ENCODE peak calls at places on chromosomes 1 and 21, in six cellular contexts. E, C, B, Z, V and I are unnamed samples.

GRCh38 chr1:155706101-155706619 is 17.3 kb downstream of the DAP3 start:
- DNase-seq in Z (no peak), E (no peak), V (peak), C (peak), B (peak), I (no peak)

GRCh38 chr1:34910425-34910824 is 19.0 kb downstream of the DLGAP3 start:
- DNase-seq in E (no peak), C (no peak), V (no peak), Z (no peak), B (no peak), I (no peak)

GRCh38 chr1:35927472-35927871 is 3.4 kb upstream of the AGO3 start:
- DNase-seq in Z (no peak), C (no peak), E (no peak), B (no peak), V (no peak), I (no peak)

GRCh38 chr1:23902611-23903278 is 10.4 kb downstream of the CNR2 start:
- DNase-seq in Z (no peak), B (no peak), C (no peak), E (no peak), V (no peak), I (no peak)

GRCh38 chr1:206608108-206608698 is 4.1 kb downstream of the EIF2D start:
- DNase-seq in C (peak), B (peak), V (peak), E (peak), Z (no peak), I (peak)

GRCh38 chr1:183470961-183471747 is 1.1 kb upstream of the SMG7 start:
- DNase-seq in V (peak), B (peak), Z (peak), C (peak), E (peak), I (peak)

GRCh38 chr1:201108614-201109013 is 3.6 kb downstream of the CACNA1S start:
- DNase-seq in Z (no peak), V (no peak), B (no peak), E (peak), C (no peak), I (no peak)

GRCh38 chr21:45551316-45551715 is 9.1 kb upstream of the SLC19A1 start:
- DNase-seq in E (no peak), C (peak), B (peak), V (peak), Z (no peak), I (no peak)

GRCh38 chr1:207027221-207027777 is 5.3 kb downstream of the C1orf116 start:
- DNase-seq in V (no peak), Z (no peak), C (peak), E (no peak), B (no peak), I (no peak)

GRCh38 chr21:41932191-41932575 is 21.6 kb downstream of the C2CD2 start:
- DNase-seq in V (peak), B (peak), Z (no peak), C (peak), E (no peak), I (no peak)

GRCh38 chr1:45304311-45305081 is 22.2 kb upstream of the HPDL start:
- DNase-seq in C (peak), Z (peak), B (no peak), E (no peak), V (peak), I (peak)

GRCh38 chr1:39407889-39408640 is 83.4 kb upstream of the BMP8A start:
- DNase-seq in E (no peak), V (peak), B (no peak), Z (no peak), C (no peak), I (no peak)

GRCh38 chr1:3105167-3105863 is 36.3 kb downstream of the PRDM16 start:
- DNase-seq in C (no peak), E (no peak), V (no peak), B (no peak), Z (peak), I (no peak)

GRCh38 chr1:44941424-44942324 is 44.7 kb downstream of the EIF2B3 start:
- DNase-seq in V (no peak), Z (no peak), C (no peak), E (no peak), B (no peak), I (peak)

GRCh38 chr1:154344977-154345837 is 19.9 kb downstream of the ATP8B2 start:
- DNase-seq in E (no peak), C (peak), Z (no peak), V (no peak), B (peak), I (peak)

GRCh38 chr1:15485534-15486091 is 9.7 kb downstream of the CELA2B start:
- DNase-seq in V (no peak), Z (no peak), E (no peak), B (no peak), C (no peak), I (no peak)

GRCh38 chr1:203040518-203041275 is 14.4 kb downstream of the PPFIA4 start:
- DNase-seq in V (no peak), B (no peak), C (no peak), E (no peak), Z (no peak), I (no peak)

GRCh38 chr1:18670267-18670910 is 39.7 kb downstream of the PAX7 start:
- DNase-seq in V (no peak), Z (no peak), B (no peak), E (no peak), C (no peak), I (no peak)

GRCh38 chr1:197467881-197468280 is 199.8 kb downstream of the CRB1 start:
- DNase-seq in B (peak), C (peak), Z (no peak), E (no peak), V (no peak), I (no peak)

GRCh38 chr1:181318858-181319235 is 164.5 kb upstream of the CACNA1E start:
- DNase-seq in C (peak), Z (no peak), V (no peak), E (no peak), B (peak), I (no peak)

GRCh38 chr1:231139125-231139649 is 22.7 kb upstream of the TRIM67 start:
- DNase-seq in C (peak), Z (no peak), E (no peak), V (peak), B (peak), I (no peak)

GRCh38 chr1:7679873-7680790 is 91.0 kb upstream of the VAMP3 start:
- DNase-seq in V (peak), E (peak), C (peak), Z (peak), B (peak), I (no peak)

GRCh38 chr1:36771222-36771621 is 263.1 kb downstream of the GRIK3 start:
- DNase-seq in V (no peak), E (peak), C (no peak), B (no peak), Z (no peak), I (no peak)

GRCh38 chr1:28115267-28115666 is 26.9 kb upstream of the EYA3 start:
- DNase-seq in C (no peak), Z (no peak), B (no peak), V (no peak), E (no peak), I (no peak)

GRCh38 chr21:42621166-42621827 is 32.1 kb upstream of the PDE9A start:
- DNase-seq in Z (no peak), C (no peak), V (no peak), E (no peak), B (peak), I (no peak)

GRCh38 chr1:209884665-209885117 is 53.3 kb upstream of the SYT14 start:
- DNase-seq in Z (peak), V (peak), C (peak), E (no peak), B (peak), I (peak)